ENCODE peak calls at places on chromosomes 4 and X, in six cellular contexts. K is activated CD4-positive, alpha-beta T cell treated with anti-CD3 and anti-CD28 coated beads for 1 hour; W is immature natural killer cell; Y is MG63; A is activated T-helper 9 cell treated with anti-CD3 and anti-CD28 coated beads, Interleukin-2, amount 50 U/mL, for 16 hours; F is fibroblast of mammary gland. O is an unnamed sample.

GRCh38 chrX:48531359-48531954 is 8.1 kb upstream of the TBC1D25 start:
- DNase-seq in Y (peak), F (peak), W (peak), K (no peak), A (no peak), O (peak)

GRCh38 chr4:78765607-78766006 is 10.5 kb upstream of the BMP2K start:
- DNase-seq in Y (no peak), K (no peak), F (no peak), A (no peak), W (no peak), O (no peak)

GRCh38 chrX:40459576-40460158 is 121.1 kb upstream of the ATP6AP2 start:
- DNase-seq in F (no peak), A (no peak), W (no peak), Y (no peak), K (no peak), O (no peak)

GRCh38 chrX:134671207-134671750 is 13.0 kb upstream of the PLAC1 start:
- DNase-seq in W (no peak), K (no peak), A (no peak), Y (no peak), F (no peak), O (peak)

GRCh38 chr4:78611215-78611558 is 59.6 kb downstream of the ANXA3 start:
- DNase-seq in A (no peak), K (no peak), Y (no peak), W (no peak), F (no peak), O (no peak)

GRCh38 chr4:31366041-31366440 is 645.9 kb downstream of the PCDH7 start:
- DNase-seq in F (peak), W (no peak), K (no peak), A (no peak), Y (no peak), O (no peak)

GRCh38 chr4:40749717-40750460 is at the start of gene NSUN7:
- DNase-seq in A (no peak), K (no peak), F (no peak), W (no peak), Y (peak), O (no peak)

GRCh38 chr4:2729533-2729875 is 26.6 kb downstream of the TNIP2 start:
- DNase-seq in F (no peak), Y (no peak), K (no peak), A (no peak), W (no peak), O (no peak)

GRCh38 chr4:55364691-55365346 is 18.8 kb downstream of the SRD5A3 start:
- DNase-seq in W (no peak), K (no peak), A (no peak), F (no peak), Y (no peak), O (no peak)

GRCh38 chrX:86171366-86171765 is 23.1 kb downstream of the DACH2 start:
- DNase-seq in F (peak), W (no peak), Y (no peak), K (no peak), A (no peak), O (peak)

GRCh38 chr4:76732246-76732645 is 165.7 kb downstream of the SOWAHB start:
- DNase-seq in K (no peak), W (no peak), A (no peak), F (no peak), Y (no peak), O (no peak)

GRCh38 chr4:37628977-37629609 is 57.1 kb downstream of the RELL1 start:
- DNase-seq in F (peak), A (no peak), K (no peak), W (no peak), Y (peak), O (peak)

GRCh38 chr4:15457401-15458201 is 12.1 kb upstream of the CC2D2A start:
- DNase-seq in A (no peak), Y (no peak), W (peak), K (no peak), F (peak), O (peak)

GRCh38 chr4:38150766-38151165 is 190.6 kb downstream of the PTTG2 start:
- DNase-seq in K (no peak), A (no peak), F (peak), W (no peak), Y (peak), O (peak)

GRCh38 chr4:68361146-68361589 is 11.3 kb upstream of the YTHDC1 start:
- DNase-seq in K (no peak), A (no peak), F (peak), W (no peak), Y (peak), O (peak)

GRCh38 chrX:1224954-1225353 is 12.5 kb upstream of the CRLF2 start:
- DNase-seq in F (no peak), W (no peak), Y (no peak), A (no peak), K (no peak), O (no peak)

GRCh38 chr4:16230308-16230707 is 4.0 kb upstream of the TAPT1 start:
- DNase-seq in W (no peak), Y (no peak), F (no peak), K (no peak), A (no peak), O (no peak)

GRCh38 chr4:4990857-4991540 is 28.3 kb downstream of the CYTL1 start:
- DNase-seq in K (no peak), W (peak), A (no peak), F (peak), Y (peak), O (peak)

GRCh38 chrX:22409418-22409817 is 136.7 kb downstream of the CBLL2 start:
- DNase-seq in W (no peak), K (no peak), A (no peak), F (no peak), Y (no peak), O (no peak)

GRCh38 chr4:145804134-145804533 is 124.2 kb downstream of the C4orf51 start:
- DNase-seq in K (no peak), W (no peak), F (peak), Y (peak), A (no peak), O (peak)

GRCh38 chr4:90246841-90247240 is 119.6 kb downstream of the CCSER1 start:
- DNase-seq in F (no peak), A (no peak), Y (no peak), W (no peak), K (no peak), O (no peak)

GRCh38 chrX:13894888-13895564 is 78.1 kb upstream of the GPM6B start:
- DNase-seq in Y (no peak), W (no peak), K (no peak), A (no peak), F (peak), O (no peak)

O was measured in HFFc6.